ENCODE peak calls at places on chromosomes 16 and 17, in seven cellular contexts. C, D, M, F, J, B and H are unnamed samples.

GRCh38 chr17:50631908-50632571 is 2.6 kb upstream of the ABCC3 start:
- DNase-seq in F (peak; percentile 68), C (no peak), B (no peak), D (no peak), M (no peak), J (no peak), H (no peak)

GRCh38 chr17:59470624-59471297 is 94.6 kb upstream of the DHX40 start:
- DNase-seq in D (no peak), M (no peak), F (peak; percentile 25), B (no peak), J (no peak), C (no peak), H (no peak)

GRCh38 chr17:77409282-77410161 is 268.8 kb downstream of the SEC14L1 start:
- DNase-seq in B (peak; percentile 68), J (no peak), M (no peak), C (no peak), D (no peak), F (no peak), H (peak; percentile 76)

GRCh38 chr16:29170393-29171239 is 185.8 kb downstream of the LAT start:
- DNase-seq in C (no peak), F (no peak), J (no peak), M (no peak), D (no peak), B (no peak), H (no peak)

GRCh38 chr16:86010680-86011141 is 111.7 kb downstream of the IRF8 start:
- DNase-seq in D (no peak), C (no peak), M (no peak), B (no peak), F (no peak), J (no peak), H (no peak)

GRCh38 chr17:41907185-41907556 is 11.6 kb downstream of the ACLY start:
- DNase-seq in F (peak; percentile 64), B (peak; percentile 70), J (peak; percentile 37), M (no peak), D (no peak), C (no peak), H (no peak)

GRCh38 chr16:70691223-70692129 is 5.6 kb upstream of the MTSS2 start:
- DNase-seq in J (peak; percentile 81), C (no peak), D (no peak), F (no peak), B (peak; percentile 89), M (no peak), H (peak; percentile 89)

GRCh38 chr16:85286066-85286712 is 173.9 kb upstream of the CIBAR2 start:
- DNase-seq in C (no peak), B (peak; percentile 50), F (no peak), D (no peak), J (peak; percentile 47), M (no peak), H (peak; percentile 82)

GRCh38 chr16:28082624-28083023 is 19.1 kb upstream of the GSG1L start:
- DNase-seq in C (no peak), J (no peak), M (no peak), B (no peak), F (no peak), D (no peak), H (no peak)

GRCh38 chr16:78599271-78599670 is 499.8 kb downstream of the WWOX start:
- DNase-seq in D (no peak), C (no peak), F (no peak), M (no peak), B (no peak), J (no peak), H (no peak)

GRCh38 chr17:42266918-42267766 is 9.0 kb downstream of the STAT5B start:
- DNase-seq in F (peak; percentile 4), B (peak; percentile 93), M (peak; percentile 69), D (peak; percentile 64), C (no peak), J (peak; percentile 75), H (no peak)

GRCh38 chr17:49146620-49147306 is 14.2 kb downstream of the B4GALNT2 start:
- DNase-seq in C (peak; percentile 97), M (peak; percentile 90), F (peak; percentile 96), D (no peak), J (peak; percentile 97), B (peak; percentile 99), H (no peak)

GRCh38 chr16:74472010-74472409 is 50.7 kb upstream of the CLEC18B start:
- DNase-seq in J (no peak), D (no peak), M (no peak), F (no peak), C (no peak), B (no peak), H (no peak)

GRCh38 chr17:19447085-19447583 is 36.1 kb downstream of the RNF112 start:
- DNase-seq in M (no peak), C (peak; percentile 64), D (peak; percentile 47), B (peak; percentile 69), J (no peak), F (peak; percentile 68), H (peak; percentile 49)

GRCh38 chr17:77282524-77283515 is 142.1 kb downstream of the SEC14L1 start:
- DNase-seq in F (peak; percentile 64), M (no peak), B (no peak), D (no peak), C (no peak), J (no peak), H (no peak)

GRCh38 chr17:48598727-48599126 is 5.1 kb upstream of the HOXB5 start:
- DNase-seq in B (no peak), J (no peak), M (no peak), F (no peak), D (no peak), C (no peak), H (no peak)

GRCh38 chr16:50602531-50603205 is 54.5 kb downstream of the NKD1 start:
- DNase-seq in J (no peak), B (no peak), D (peak; percentile 31), F (no peak), M (no peak), C (no peak), H (no peak)

GRCh38 chr16:19389246-19389645 is 28.4 kb upstream of the TMC5 start:
- DNase-seq in F (peak; percentile 34), D (peak; percentile 15), C (no peak), J (no peak), M (no peak), B (peak; percentile 31), H (peak; percentile 61)

GRCh38 chr17:69947027-69947759 is 127.8 kb upstream of the KCNJ16 start:
- DNase-seq in J (no peak), F (no peak), B (no peak), C (no peak), D (no peak), M (no peak), H (no peak)

GRCh38 chr16:78993342-78993741 is 607.2 kb downstream of the MAF start:
- DNase-seq in B (no peak), J (no peak), F (no peak), D (no peak), C (no peak), M (no peak), H (peak; percentile 33)

GRCh38 chr17:71496552-71496951 is 624.3 kb upstream of the SOX9 start:
- DNase-seq in M (no peak), D (no peak), C (no peak), F (no peak), J (peak; percentile 51), B (peak; percentile 77), H (no peak)

GRCh38 chr17:18258356-18259038 is at the start of gene FLII:
- DNase-seq in M (no peak), D (peak; percentile 49), F (peak; percentile 62), J (no peak), C (peak; percentile 58), B (peak; percentile 43), H (peak; percentile 70)

GRCh38 chr17:35740997-35741931 is 9.8 kb downstream of the RASL10B start:
- DNase-seq in B (no peak), D (no peak), F (no peak), C (no peak), J (no peak), M (no peak), H (peak; percentile 22)

GRCh38 chr17:63631626-63632025 is 9.4 kb downstream of the MAP3K3 start:
- DNase-seq in J (no peak), F (no peak), D (no peak), C (no peak), M (no peak), B (no peak), H (no peak)

GRCh38 chr16:77858060-77858459 is 69.7 kb downstream of the VAT1L start:
- DNase-seq in M (no peak), B (no peak), D (no peak), J (no peak), F (no peak), C (no peak), H (no peak)

GRCh38 chr17:193426-193810 is 12.0 kb upstream of the DOC2B start:
- DNase-seq in C (no peak), D (no peak), B (no peak), J (no peak), M (no peak), F (no peak), H (no peak)